ENCODE peak calls at places on chromosomes 16 and 17, in four cellular contexts. Z, A, G and D are unnamed samples.

GRCh38 chr17:11238710-11239109 is 2.3 kb upstream of the SHISA6 start:
- DNase-seq in Z (no peak), A (no peak), G (no peak), D (no peak)

GRCh38 chr16:56305956-56306565 is 114.8 kb downstream of the GNAO1 start:
- DNase-seq in Z (no peak), A (no peak), G (no peak), D (no peak)

GRCh38 chr16:22191966-22192260 is 14.2 kb upstream of the EEF2K start:
- DNase-seq in Z (no peak), A (no peak), G (no peak), D (no peak)

GRCh38 chr17:81349397-81350319 is 45.6 kb upstream of the BAHCC1 start:
- DNase-seq in Z (no peak), A (no peak), G (peak), D (no peak)

GRCh38 chr16:52090080-52090479 is 456.9 kb downstream of the TOX3 start:
- DNase-seq in Z (no peak), A (no peak), G (no peak), D (no peak)

GRCh38 chr17:41660221-41660711 is 28.4 kb upstream of the EIF1 start:
- DNase-seq in Z (no peak), A (no peak), G (no peak), D (no peak)

GRCh38 chr16:11530171-11530940 is 56.4 kb downstream of the LITAF start:
- DNase-seq in Z (peak), A (no peak), G (no peak), D (no peak)

GRCh38 chr17:75146597-75146996 is 7.7 kb downstream of the JPT1 start:
- DNase-seq in Z (no peak), A (no peak), G (no peak), D (no peak)

GRCh38 chr16:1938316-1938715 is 4.7 kb downstream of the MSRB1 start:
- DNase-seq in Z (no peak), A (no peak), G (no peak), D (no peak)

GRCh38 chr17:33978889-33979288 is 276.2 kb upstream of the CCL2 start:
- DNase-seq in Z (no peak), A (no peak), G (no peak), D (no peak)

GRCh38 chr16:28063611-28064061 is at the start of gene GSG1L:
- DNase-seq in Z (no peak), A (no peak), G (no peak), D (peak)
- TF ChIP-seq CTCF in Z (peak), A (no peak), G (no peak), D (no peak)

DNA sequence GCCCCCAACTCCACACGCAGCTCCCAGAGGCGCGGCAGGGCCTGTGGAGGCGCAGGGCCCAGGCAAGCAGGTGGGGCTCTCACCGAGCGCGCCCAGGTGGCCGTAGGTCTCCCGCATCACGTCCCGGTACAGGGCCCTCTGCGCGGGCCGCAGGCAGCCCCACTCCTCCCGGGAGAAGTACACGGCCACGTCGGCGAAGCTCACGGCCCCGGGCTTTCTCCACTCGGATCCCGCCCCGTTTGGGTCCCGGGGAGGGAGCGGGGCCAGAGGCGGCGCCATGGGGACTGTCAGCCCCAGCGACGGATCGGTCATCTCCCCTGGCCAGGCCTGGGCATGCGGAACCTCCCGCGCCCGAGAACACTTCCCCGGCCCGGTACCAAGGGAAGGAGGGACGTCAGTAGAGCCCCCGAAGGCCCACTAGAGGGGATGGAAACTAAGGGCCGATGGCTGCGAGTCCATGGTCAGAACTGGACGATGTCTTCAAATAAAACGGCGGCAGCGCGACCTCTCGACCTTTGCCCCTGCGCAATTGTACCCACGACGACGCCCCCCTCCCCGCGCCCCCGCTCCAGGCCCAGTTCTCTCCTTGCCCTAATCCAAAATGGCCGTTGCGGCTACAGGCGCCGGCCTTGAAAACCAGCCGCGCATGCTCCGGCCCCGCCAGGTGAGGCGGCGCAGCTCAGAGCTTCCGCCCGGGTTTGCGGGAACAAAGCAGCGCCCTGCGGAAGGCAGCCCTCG is at the start of gene ZNF747:
- DNase-seq in Z (peak), A (no peak), G (peak), D (peak)
- TF ChIP-seq CTCF in Z (no peak), A (no peak), G (no peak), D (no peak)

GRCh38 chr17:78849026-78849425 is 8.4 kb upstream of the USP36 start:
- DNase-seq in Z (no peak), A (no peak), G (no peak), D (no peak)

GRCh38 chr17:78854508-78854907 is 13.9 kb upstream of the USP36 start:
- DNase-seq in Z (no peak), A (no peak), G (no peak), D (no peak)

GRCh38 chr17:78853926-78854394 is 13.3 kb upstream of the USP36 start:
- DNase-seq in Z (no peak), A (no peak), G (no peak), D (no peak)

GRCh38 chr17:78855561-78856165 is 15.0 kb upstream of the USP36 start:
- DNase-seq in Z (no peak), A (no peak), G (no peak), D (no peak)

GRCh38 chr17:78852709-78853111 is 12.1 kb upstream of the USP36 start:
- DNase-seq in Z (peak), A (no peak), G (no peak), D (peak)
- TF ChIP-seq CTCF in Z (no peak), A (no peak), G (peak), D (no peak)

GRCh38 chr16:71412270-71413160 is 29.3 kb downstream of the TLE7 start:
- DNase-seq in Z (peak), A (no peak), G (peak), D (peak)
- TF ChIP-seq CTCF in Z (peak), A (peak), G (peak), D (peak)

DNA sequence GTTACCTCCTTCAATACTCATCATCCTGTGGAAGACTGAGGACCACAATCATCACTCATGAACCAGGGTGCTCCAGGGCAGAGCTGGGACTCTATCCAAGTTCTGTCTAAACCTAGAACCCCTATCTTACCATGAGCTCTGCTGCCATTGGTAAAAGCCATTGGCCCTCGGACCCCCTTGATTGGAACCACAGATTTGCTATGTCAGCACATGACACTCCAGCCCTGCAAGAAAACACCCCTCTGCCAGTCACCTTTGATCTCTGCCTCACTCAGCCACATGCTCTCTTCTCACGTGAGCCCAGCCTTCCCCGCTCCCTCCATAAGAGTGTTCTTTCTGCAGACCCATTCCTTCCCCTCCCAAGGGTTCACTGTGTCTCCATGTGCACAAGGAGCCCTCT is 468.8 kb upstream of the DYNLRB2 start:
- DNase-seq in Z (no peak), A (no peak), G (no peak), D (no peak)
- TF ChIP-seq CTCF in Z (no peak), A (no peak), G (no peak), D (no peak)

GRCh38 chr16:67104061-67104460 is 5.7 kb upstream of the PHAF1 start:
- DNase-seq in Z (peak), A (no peak), G (no peak), D (peak)
- TF ChIP-seq CTCF in Z (peak), A (peak), G (peak), D (no peak)